ENCODE peak calls at places on chromosomes 7 and 10, in ten cellular contexts. B, L, T, H, I, N, A, F, D and O are unnamed samples.

GRCh38 chr7:119343289-119343688 is 929.7 kb upstream of the KCND2 start:
- DNase-seq in B (no peak), H (no peak), N (no peak), L (no peak), A (no peak), T (no peak), I (no peak), D (no peak), F (no peak), O (no peak)

GRCh38 chr7:96327429-96327828 is 5.5 kb upstream of the SLC25A13 start:
- DNase-seq in L (no peak), H (no peak), A (no peak), I (peak), D (no peak), B (no peak), T (no peak), N (no peak), F (peak), O (no peak)

GRCh38 chr7:112869111-112869774 is 79.0 kb upstream of the TMEM168 start:
- DNase-seq in A (peak), L (peak), B (peak), N (no peak), T (no peak), H (no peak), F (peak), I (peak), D (no peak), O (peak)

GRCh38 chr7:155831807-155832524 is 19.7 kb upstream of the SHH start:
- DNase-seq in D (peak), F (peak), L (no peak), I (no peak), T (no peak), N (no peak), H (no peak), B (no peak), A (no peak), O (no peak)

GRCh38 chr7:148722340-148723165 is 23.9 kb downstream of the CUL1 start:
- DNase-seq in H (no peak), T (no peak), A (no peak), F (no peak), D (no peak), L (no peak), B (no peak), N (no peak), I (no peak), O (peak)

GRCh38 chr7:17706734-17707133 is 233.6 kb downstream of the SNX13 start:
- DNase-seq in I (peak), T (no peak), N (no peak), A (peak), H (no peak), D (no peak), L (peak), F (peak), B (peak), O (peak)

GRCh38 chr10:6116806-6117205 is 28.0 kb downstream of the RBM17 start:
- DNase-seq in H (no peak), L (no peak), N (no peak), D (no peak), B (no peak), T (no peak), I (no peak), F (no peak), A (no peak), O (no peak)

GRCh38 chr10:93160829-93161228 is 87.1 kb downstream of the CYP26A1 start:
- DNase-seq in H (no peak), A (no peak), F (no peak), T (peak), D (peak), N (peak), I (peak), B (no peak), L (peak), O (no peak)

GRCh38 chr7:30703756-30704155 is 21.5 kb upstream of the CRHR2 start:
- DNase-seq in B (no peak), T (no peak), L (peak), F (no peak), A (no peak), N (no peak), I (no peak), H (no peak), D (no peak), O (no peak)

GRCh38 chr10:47176903-47177860 is 122.8 kb upstream of the GDF10 start:
- DNase-seq in H (no peak), T (no peak), D (no peak), F (no peak), B (no peak), A (peak), L (no peak), N (no peak), I (no peak), O (no peak)

GRCh38 chr10:43879742-43880141 is 231.1 kb upstream of the ZNF32 start:
- DNase-seq in D (no peak), L (no peak), N (no peak), A (no peak), I (no peak), B (no peak), H (no peak), F (no peak), T (no peak), O (no peak)

GRCh38 chr10:84334806-84335205 is 6.4 kb downstream of the CCSER2 start:
- DNase-seq in D (no peak), H (no peak), N (no peak), A (no peak), F (no peak), L (peak), T (no peak), I (no peak), B (no peak), O (no peak)

DNA sequence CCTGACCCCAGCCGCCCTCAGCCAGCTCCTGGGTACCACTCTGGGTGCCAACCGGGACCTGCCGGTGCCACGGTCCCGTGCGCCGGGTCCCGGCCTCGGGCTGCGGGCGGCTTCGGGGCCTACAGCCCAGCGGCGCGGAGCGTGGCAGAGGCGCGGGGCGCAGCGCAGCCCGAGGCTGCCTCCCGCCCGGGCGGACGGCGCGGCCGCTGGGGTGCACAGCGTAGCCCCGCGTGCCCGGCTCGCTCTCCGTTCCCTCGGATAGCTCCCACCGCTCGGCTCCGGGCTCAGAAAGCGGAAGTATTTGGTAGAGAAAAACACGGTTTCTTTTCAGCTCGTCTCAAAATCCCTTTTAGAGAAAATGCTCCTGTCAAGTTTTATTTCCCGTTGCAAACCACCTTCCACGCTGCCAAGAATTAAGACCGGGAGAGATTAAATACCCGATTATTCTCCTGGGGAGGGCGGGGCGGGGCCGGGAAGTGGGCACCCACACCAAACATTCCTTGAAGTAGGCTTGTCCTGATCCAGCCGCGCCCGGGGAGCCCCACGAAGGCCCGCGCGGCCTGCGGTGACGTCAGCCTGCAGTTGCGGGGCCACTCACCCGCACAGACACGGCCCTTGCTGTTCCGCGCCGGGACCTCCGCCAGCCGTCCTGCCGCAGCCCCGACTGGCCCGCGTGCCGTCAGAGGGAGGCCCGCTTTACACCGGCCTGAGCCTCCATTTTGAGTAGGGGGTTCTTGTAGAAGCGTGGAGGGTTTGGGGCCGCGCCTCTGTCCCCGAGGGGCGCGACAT is 7.2 kb downstream of the HOXA13 start:
- DNase-seq in B (no peak), D (peak), A (no peak), T (no peak), F (no peak), L (no peak), H (no peak), N (peak), I (peak), O (no peak)
- H3K4me3 ChIP-seq in B (peak), D (peak), A (no peak), T (peak), F (peak), L (no peak), H (peak), N (peak), I (peak), O (no peak)

GRCh38 chr7:144674550-144674949 is 161.3 kb downstream of the TPK1 start:
- DNase-seq in F (no peak), T (no peak), I (no peak), H (no peak), N (no peak), L (no peak), D (no peak), A (no peak), B (no peak), O (no peak)
- H3K4me3 ChIP-seq in F (no peak), T (no peak), I (no peak), H (no peak), N (no peak), L (no peak), D (no peak), A (no peak), B (no peak), O (no peak)

GRCh38 chr10:62696798-62697197 is 107.7 kb upstream of the ADO start:
- DNase-seq in L (no peak), B (no peak), D (no peak), F (no peak), H (no peak), T (no peak), N (no peak), A (no peak), I (no peak), O (no peak)

GRCh38 chr10:62693306-62693705 is 111.2 kb upstream of the ADO start:
- DNase-seq in N (no peak), H (no peak), L (no peak), A (no peak), D (no peak), I (no peak), T (no peak), F (no peak), B (no peak), O (no peak)

GRCh38 chr10:62694537-62695126 is 109.9 kb upstream of the ADO start:
- DNase-seq in A (no peak), L (no peak), D (no peak), N (no peak), B (no peak), I (no peak), H (no peak), F (no peak), T (no peak), O (peak)

GRCh38 chr10:62699148-62699547 is 105.4 kb upstream of the ADO start:
- DNase-seq in A (no peak), B (no peak), L (no peak), F (no peak), H (no peak), T (no peak), N (no peak), D (no peak), I (peak), O (no peak)
- H3K4me3 ChIP-seq in A (no peak), B (no peak), L (no peak), F (no peak), H (no peak), T (no peak), N (no peak), D (no peak), I (no peak), O (no peak)

DNA sequence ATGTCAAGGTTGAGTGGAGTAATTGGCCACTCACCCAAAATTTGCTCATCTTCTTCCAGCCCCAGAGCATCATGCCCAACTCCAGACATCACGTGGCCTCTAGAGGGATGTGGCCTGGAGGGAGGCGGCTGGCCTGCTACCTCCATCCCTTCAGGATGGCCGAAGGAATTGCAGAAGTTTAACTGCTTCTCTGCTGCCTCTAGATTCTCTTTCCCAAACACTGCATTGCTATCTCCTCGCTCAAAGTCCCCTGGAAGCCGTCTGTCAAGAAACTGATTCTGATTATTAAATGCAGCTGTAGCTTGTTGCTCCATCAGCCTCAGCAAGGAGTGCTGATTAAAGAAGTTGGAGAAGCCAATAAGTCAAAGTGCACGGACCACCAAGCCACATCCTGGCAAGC is 83.9 kb downstream of the TBXAS1 start:
- DNase-seq in I (no peak), H (no peak), N (no peak), B (no peak), D (no peak), L (peak), A (no peak), T (no peak), F (no peak), O (peak)
- H3K4me3 ChIP-seq in I (no peak), H (no peak), N (no peak), B (no peak), D (no peak), L (no peak), A (no peak), T (no peak), F (no peak), O (no peak)

GRCh38 chr7:142808802-142809583 is 38.2 kb downstream of the PRSS2 start:
- DNase-seq in B (no peak), N (no peak), H (no peak), F (no peak), A (no peak), L (no peak), I (peak), D (peak), T (no peak), O (peak)
- H3K4me3 ChIP-seq in B (no peak), N (no peak), H (no peak), F (no peak), A (no peak), L (no peak), I (peak), D (no peak), T (peak), O (peak)

DNA sequence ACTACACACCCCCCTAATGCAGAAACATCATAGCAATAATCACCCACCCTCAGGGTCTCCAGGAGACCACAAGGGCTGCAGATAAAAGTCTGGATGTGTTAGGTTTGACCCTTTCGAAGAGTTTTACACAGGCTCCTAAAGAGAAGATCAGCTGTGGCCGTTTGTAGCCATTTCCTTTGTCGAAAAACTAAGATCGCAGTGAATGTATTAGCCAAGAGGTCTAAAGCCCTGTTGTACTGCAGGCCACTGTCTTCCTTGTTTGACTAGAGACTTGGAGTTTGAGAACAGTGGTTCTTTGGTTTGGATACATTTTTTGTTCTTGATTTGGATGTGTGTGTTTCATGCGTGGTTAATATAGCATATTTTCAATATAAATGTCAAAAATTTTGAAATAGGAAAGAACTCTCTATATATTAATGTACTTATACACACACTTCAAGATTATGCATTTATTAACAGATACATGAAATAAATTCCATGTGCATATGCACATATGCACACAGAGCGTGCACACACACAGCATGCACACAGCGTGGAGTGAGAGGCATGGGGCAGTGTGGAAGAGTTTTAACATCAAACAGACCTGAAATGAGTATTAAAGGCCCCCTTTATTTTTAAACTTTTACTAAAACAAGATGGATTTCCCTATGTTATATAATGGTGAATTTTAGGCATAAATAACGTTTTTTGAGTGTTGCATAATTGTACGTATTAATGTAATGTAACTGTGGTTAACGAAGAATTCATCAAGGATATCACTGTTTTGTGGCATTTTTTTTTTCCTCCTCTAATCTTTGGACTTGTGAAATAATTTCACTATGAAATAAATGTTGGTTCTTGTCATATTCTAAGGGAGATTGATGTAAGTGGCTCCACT is 2.2 kb downstream of the IKZF1 start:
- DNase-seq in F (no peak), A (no peak), D (no peak), T (no peak), L (no peak), I (no peak), H (no peak), N (no peak), B (no peak), O (peak)
- H3K4me3 ChIP-seq in F (no peak), A (no peak), D (peak), T (peak), L (no peak), I (no peak), H (peak), N (peak), B (no peak), O (peak)